ENCODE peak calls at places on chromosome 5, in four cellular contexts. A is GM23248, F is adipocyte, Q is pancreas. H is an unnamed sample.

GRCh38 chr5:3329427-3329826 is 266.2 kb upstream of the IRX1 start:
- DNase-seq in A (no peak), F (no peak), Q (no peak), H (no peak)

GRCh38 chr5:161410640-161411039 is 135.9 kb downstream of the GABRB2 start:
- DNase-seq in A (no peak), F (no peak), Q (no peak), H (no peak)

GRCh38 chr5:79990205-79990597 is 861 bp downstream of the MTX3 start:
- DNase-seq in A (peak; percentile 82), F (peak; percentile 54), Q (no peak), H (no peak)

GRCh38 chr5:119339965-119340364 is 15.9 kb upstream of the TNFAIP8 start:
- DNase-seq in A (no peak), F (no peak), Q (no peak), H (peak; percentile 70)

GRCh38 chr5:133052317-133053175 is 733 bp downstream of the HSPA4 start:
- DNase-seq in A (peak; percentile 84), F (peak; percentile 78), Q (peak; percentile 72), H (peak; percentile 74)

GRCh38 chr5:156595132-156595787 is 254.8 kb upstream of the PPP1R2B start:
- DNase-seq in A (peak; percentile 2), F (peak; percentile 3), Q (no peak), H (no peak)

GRCh38 chr5:151855701-151856100 is 69.0 kb downstream of the GLRA1 start:
- DNase-seq in A (no peak), F (no peak), Q (no peak), H (no peak)

GRCh38 chr5:81164936-81165335 is 68.2 kb upstream of the CKMT2 start:
- DNase-seq in A (no peak), F (no peak), Q (no peak), H (no peak)

GRCh38 chr5:178213748-178214151 is 9.4 kb downstream of the HNRNPAB start:
- DNase-seq in A (no peak), F (no peak), Q (no peak), H (no peak)

GRCh38 chr5:177364159-177364962 is 6.6 kb downstream of the RGS14 start:
- DNase-seq in A (peak; percentile 45), F (no peak), Q (no peak), H (no peak)

GRCh38 chr5:75202935-75203334 is 33.7 kb downstream of the ANKRD31 start:
- DNase-seq in A (no peak), F (no peak), Q (no peak), H (no peak)

GRCh38 chr5:147216552-147217154 is 18.2 kb upstream of the STK32A start:
- DNase-seq in A (peak; percentile 5), F (no peak), Q (no peak), H (no peak)

GRCh38 chr5:134113908-134114875 is at the start of gene TCF7:
- DNase-seq in A (peak; percentile 96), F (peak; percentile 92), Q (peak; percentile 75), H (peak; percentile 79)

GRCh38 chr5:158013939-158014338 is 155.0 kb upstream of the CLINT1 start:
- DNase-seq in A (peak; percentile 77), F (peak; percentile 74), Q (no peak), H (no peak)

GRCh38 chr5:147310059-147310704 is 75.4 kb downstream of the STK32A start:
- DNase-seq in A (peak; percentile 72), F (peak; percentile 55), Q (peak; percentile 70), H (no peak)

GRCh38 chr5:110751902-110752762 is 13.3 kb downstream of the SLC25A46 start:
- DNase-seq in A (no peak), F (no peak), Q (no peak), H (peak; percentile 6)

GRCh38 chr5:160021818-160022446 is 13.0 kb downstream of the TTC1 start:
- DNase-seq in A (peak; percentile 72), F (peak; percentile 88), Q (peak; percentile 45), H (peak; percentile 78)
- H3K36me3 ChIP-seq in A (no peaks in the 10 kb centered on the region), F (peaks cover 14% of the 10 kb centered on the region), Q (no peaks in the 10 kb centered on the region), H (peaks cover 13% of the 10 kb centered on the region)

GRCh38 chr5:155482428-155482827 is 468.9 kb downstream of the KIF4B start:
- DNase-seq in A (no peak), F (no peak), Q (no peak), H (no peak)

GRCh38 chr5:155480731-155481131 is 467.2 kb downstream of the KIF4B start:
- DNase-seq in A (no peak), F (no peak), Q (no peak), H (no peak)

GRCh38 chr5:155481182-155481581 is 467.6 kb downstream of the KIF4B start:
- DNase-seq in A (no peak), F (no peak), Q (no peak), H (no peak)

GRCh38 chr5:155489949-155490348 is 476.4 kb downstream of the KIF4B start:
- DNase-seq in A (no peak), F (no peak), Q (no peak), H (no peak)

DNA sequence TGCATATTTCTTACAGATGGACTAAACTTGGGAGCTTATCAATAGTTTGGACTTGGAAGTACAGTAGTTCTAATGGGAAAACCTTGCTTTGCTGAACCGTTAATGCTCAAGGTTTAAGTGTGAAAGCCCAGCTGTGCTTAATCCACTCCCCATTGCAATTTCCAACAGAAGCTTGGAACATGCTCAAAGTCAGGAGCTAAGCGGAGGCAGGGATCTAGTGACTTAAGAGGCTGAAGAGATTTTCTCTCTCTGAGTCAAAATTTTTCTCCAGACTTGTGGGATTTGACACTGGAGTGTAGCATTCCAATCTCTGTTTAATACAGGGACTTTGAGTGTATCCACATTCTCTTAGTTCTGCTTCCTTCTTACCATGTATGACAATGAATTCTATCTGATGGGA is 471.8 kb downstream of the KIF4B start:
- DNase-seq in A (no peak), F (no peak), Q (no peak), H (no peak)
- H3K4me3 ChIP-seq in A (no peak overlapping the region), F (no peak overlapping the region), Q (no peak overlapping the region), H (no peak overlapping the region)

DNA sequence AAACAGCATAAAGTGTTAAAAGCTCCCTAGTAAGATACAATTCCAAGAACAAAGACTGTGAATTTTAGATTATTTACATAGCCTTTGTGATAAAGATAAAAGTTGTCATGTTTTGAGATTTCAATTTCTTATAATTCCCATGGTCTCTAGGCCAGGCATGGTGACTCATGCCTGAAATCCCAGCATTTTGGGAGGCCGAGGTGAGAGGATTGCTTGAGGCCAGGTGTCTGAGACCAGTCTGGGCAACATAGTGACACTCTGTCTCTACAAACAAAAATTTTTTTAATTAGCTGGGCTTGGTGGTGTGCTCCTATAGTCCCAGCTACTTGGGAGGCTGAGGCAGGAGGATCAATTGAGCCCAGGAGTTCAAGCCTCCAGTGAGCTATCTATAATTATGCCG is 48.1 kb downstream of the BDP1 start:
- DNase-seq in A (no peak), F (no peak), Q (no peak), H (no peak)
- H3K36me3 ChIP-seq in A (peaks cover 80% of the 10 kb centered on the region), F (peaks cover 75% of the 10 kb centered on the region), Q (peaks cover 18% of the 10 kb centered on the region), H (peaks cover 67% of the 10 kb centered on the region)

DNA sequence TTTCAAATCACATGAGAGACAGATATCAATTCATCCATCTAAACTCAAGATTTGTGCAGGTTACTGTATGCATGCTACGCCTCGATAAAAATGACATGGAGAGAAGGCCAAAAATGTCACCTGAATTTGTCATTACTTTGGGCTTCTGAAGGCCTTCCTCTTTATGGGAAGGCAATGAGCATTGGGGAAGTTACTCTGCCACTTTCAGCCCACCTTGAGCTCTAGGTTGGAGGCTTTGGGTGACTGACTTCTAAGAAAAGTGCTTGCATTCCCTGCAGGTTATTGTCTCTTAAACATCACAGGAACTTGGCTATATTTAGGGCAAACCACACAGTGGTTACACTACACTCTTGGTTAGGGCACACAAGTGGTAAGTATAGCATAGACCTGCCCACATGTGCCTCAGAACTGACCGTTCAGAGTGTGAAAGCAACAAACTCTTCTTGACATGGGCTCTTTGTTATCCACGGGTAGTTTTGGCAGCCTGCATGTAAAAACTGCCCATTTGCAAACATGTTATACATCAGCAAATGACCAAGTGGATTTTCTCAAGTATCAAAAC is 169.5 kb downstream of the ZNF608 start:
- DNase-seq in A (no peak), F (no peak), Q (no peak), H (no peak)
- H3K4me3 ChIP-seq in A (no peak overlapping the region), F (no peak overlapping the region), Q (no peak overlapping the region), H (no peak overlapping the region)

GRCh38 chr5:146118325-146118724 is 12.9 kb upstream of the PLAC8L1 start:
- DNase-seq in A (no peak), F (no peak), Q (no peak), H (no peak)
- H3K36me3 ChIP-seq in A (peaks cover 75% of the 10 kb centered on the region), F (peaks cover 97% of the 10 kb centered on the region), Q (peaks cover 19% of the 10 kb centered on the region), H (peaks cover 78% of the 10 kb centered on the region)

H was measured in CD4-positive, CD25-positive, alpha-beta regulatory T cell.